ENCODE peak calls at places on chromosome 6, in five cellular contexts. One of them, this sample, is unnamed.

GRCh38 chr6:97288188-97288587 is 5.2 kb upstream of the MMS22L start:
- DNase-seq in OCI-LY7: no peak
- DNase-seq in mucosa of descending colon: no peak
- DNase-seq in tibial nerve: no peak
- DNase-seq in mammary epithelial cell: no peak
- DNase-seq in this sample: no peak

GRCh38 chr6:34412054-34412453 is 13.8 kb downstream of the RPS10 start:
- DNase-seq in mammary epithelial cell: no peak
- DNase-seq in mucosa of descending colon: no peak
- DNase-seq in OCI-LY7: no peak
- DNase-seq in tibial nerve: no peak
- DNase-seq in this sample: no peak

GRCh38 chr6:109238405-109238804 is 143.1 kb downstream of the CEP57L1 start:
- DNase-seq in mucosa of descending colon: no peak
- DNase-seq in mammary epithelial cell: peak; percentile 39
- DNase-seq in tibial nerve: no peak
- DNase-seq in OCI-LY7: no peak
- DNase-seq in this sample: no peak

GRCh38 chr6:38493929-38494547 is 145.7 kb downstream of the BTBD9 start:
- DNase-seq in mammary epithelial cell: peak; percentile 42
- DNase-seq in OCI-LY7: peak; percentile 57
- DNase-seq in mucosa of descending colon: peak; percentile 46
- DNase-seq in tibial nerve: peak; percentile 97
- DNase-seq in this sample: peak; percentile 80

GRCh38 chr6:46894429-46894828 is 27.3 kb downstream of the ADGRF5 start:
- DNase-seq in mucosa of descending colon: no peak
- DNase-seq in mammary epithelial cell: no peak
- DNase-seq in tibial nerve: no peak
- DNase-seq in OCI-LY7: no peak
- DNase-seq in this sample: no peak

GRCh38 chr6:73713426-73714147 is 17.6 kb downstream of the CD109 start:
- DNase-seq in OCI-LY7: no peak
- DNase-seq in mucosa of descending colon: no peak
- DNase-seq in tibial nerve: no peak
- DNase-seq in mammary epithelial cell: no peak
- DNase-seq in this sample: no peak

GRCh38 chr6:108009894-108010293 is 51.9 kb upstream of the SEC63 start:
- DNase-seq in mammary epithelial cell: peak; percentile 91
- DNase-seq in mucosa of descending colon: no peak
- DNase-seq in tibial nerve: no peak
- DNase-seq in OCI-LY7: no peak
- DNase-seq in this sample: no peak

GRCh38 chr6:168181776-168182765 is 103.1 kb upstream of the FRMD1 start:
- DNase-seq in OCI-LY7: no peak
- DNase-seq in mucosa of descending colon: no peak
- DNase-seq in mammary epithelial cell: no peak
- DNase-seq in tibial nerve: no peak
- DNase-seq in this sample: no peak

GRCh38 chr6:22925920-22926587 is 356.7 kb downstream of the HDGFL1 start:
- DNase-seq in mammary epithelial cell: no peak
- DNase-seq in mucosa of descending colon: no peak
- DNase-seq in OCI-LY7: no peak
- DNase-seq in tibial nerve: no peak
- DNase-seq in this sample: no peak

GRCh38 chr6:10210052-10210451 is 204.8 kb downstream of the TFAP2A start:
- DNase-seq in mammary epithelial cell: peak; percentile 59
- DNase-seq in tibial nerve: peak; percentile 45
- DNase-seq in mucosa of descending colon: no peak
- DNase-seq in OCI-LY7: no peak
- DNase-seq in this sample: no peak

GRCh38 chr6:34581561-34581920 is 25.4 kb upstream of the SPDEF start:
- DNase-seq in mammary epithelial cell: no peak
- DNase-seq in tibial nerve: no peak
- DNase-seq in mucosa of descending colon: no peak
- DNase-seq in OCI-LY7: no peak
- DNase-seq in this sample: peak; percentile 26

GRCh38 chr6:136607932-136608772 is 57.9 kb upstream of the MAP7 start:
- DNase-seq in OCI-LY7: peak; percentile 71
- DNase-seq in tibial nerve: peak; percentile 76
- DNase-seq in mucosa of descending colon: peak; percentile 65
- DNase-seq in mammary epithelial cell: peak; percentile 76
- DNase-seq in this sample: peak; percentile 62

GRCh38 chr6:42841844-42842584 is 37.4 kb upstream of the RPL7L1 start:
- DNase-seq in mucosa of descending colon: no peak
- DNase-seq in tibial nerve: no peak
- DNase-seq in mammary epithelial cell: no peak
- DNase-seq in OCI-LY7: no peak
- DNase-seq in this sample: no peak

GRCh38 chr6:19444041-19444440 is 393.1 kb upstream of the ID4 start:
- DNase-seq in mammary epithelial cell: no peak
- DNase-seq in tibial nerve: no peak
- DNase-seq in OCI-LY7: no peak
- DNase-seq in mucosa of descending colon: no peak
- DNase-seq in this sample: no peak

GRCh38 chr6:124961784-124962611 is at the start of gene RNF217:
- DNase-seq in mucosa of descending colon: peak; percentile 71
- DNase-seq in tibial nerve: peak; percentile 63
- DNase-seq in mammary epithelial cell: peak; percentile 62
- DNase-seq in OCI-LY7: no peak
- DNase-seq in this sample: peak; percentile 80

GRCh38 chr6:135905604-135906300 is 54.3 kb downstream of the PDE7B start:
- DNase-seq in tibial nerve: no peak
- DNase-seq in mucosa of descending colon: no peak
- DNase-seq in OCI-LY7: no peak
- DNase-seq in mammary epithelial cell: no peak
- DNase-seq in this sample: no peak

GRCh38 chr6:48834706-48835105 is 628.3 kb downstream of the MMUT start:
- DNase-seq in OCI-LY7: no peak
- DNase-seq in mammary epithelial cell: no peak
- DNase-seq in mucosa of descending colon: no peak
- DNase-seq in tibial nerve: no peak
- DNase-seq in this sample: no peak

GRCh38 chr6:34260576-34261267 is 11.9 kb upstream of the SMIM29 start:
- DNase-seq in tibial nerve: no peak
- DNase-seq in mucosa of descending colon: no peak
- DNase-seq in OCI-LY7: no peak
- DNase-seq in mammary epithelial cell: no peak
- DNase-seq in this sample: no peak

GRCh38 chr6:46098678-46099077 is 31.1 kb upstream of the ENPP4 start:
- DNase-seq in OCI-LY7: no peak
- DNase-seq in mucosa of descending colon: peak; percentile 78
- DNase-seq in mammary epithelial cell: peak; percentile 72
- DNase-seq in tibial nerve: no peak
- DNase-seq in this sample: peak; percentile 94

GRCh38 chr6:154890874-154891273 is 104.2 kb upstream of the TIAM2 start:
- DNase-seq in mucosa of descending colon: no peak
- DNase-seq in OCI-LY7: no peak
- DNase-seq in mammary epithelial cell: no peak
- DNase-seq in tibial nerve: no peak
- DNase-seq in this sample: no peak

GRCh38 chr6:144215402-144215931 is 65.2 kb downstream of the STX11 start:
- DNase-seq in mucosa of descending colon: peak; percentile 54
- DNase-seq in tibial nerve: peak; percentile 22
- DNase-seq in OCI-LY7: peak; percentile 33
- DNase-seq in mammary epithelial cell: peak; percentile 17
- DNase-seq in this sample: no peak

GRCh38 chr6:5234869-5235268 is 25.9 kb downstream of the LYRM4 start:
- DNase-seq in tibial nerve: no peak
- DNase-seq in mammary epithelial cell: no peak
- DNase-seq in OCI-LY7: no peak
- DNase-seq in mucosa of descending colon: no peak
- DNase-seq in this sample: no peak

GRCh38 chr6:134884752-134885151 is 65.1 kb downstream of the ALDH8A1 start:
- DNase-seq in OCI-LY7: no peak
- DNase-seq in mammary epithelial cell: no peak
- DNase-seq in mucosa of descending colon: no peak
- DNase-seq in tibial nerve: no peak
- DNase-seq in this sample: no peak

DNA sequence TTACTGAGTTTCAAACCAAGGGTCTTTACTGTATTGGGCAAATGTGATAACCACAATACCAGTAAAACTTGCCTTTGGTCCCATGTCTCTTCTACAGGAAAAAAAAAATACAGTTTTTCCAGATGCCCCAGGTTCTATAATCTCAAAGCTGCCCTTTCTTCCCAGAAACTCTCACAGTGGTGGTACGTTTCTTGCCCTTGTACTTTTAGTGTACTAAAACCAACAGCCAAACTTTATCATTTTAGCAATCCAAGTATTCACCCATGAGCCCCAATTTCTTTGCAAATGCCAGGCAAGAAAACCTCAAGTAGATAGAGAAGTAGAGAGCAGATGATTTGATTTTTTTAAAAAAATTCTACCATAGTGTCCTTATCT is 157.8 kb downstream of the OR2B2 start:
- DNase-seq in mucosa of descending colon: no peak
- DNase-seq in tibial nerve: no peak
- DNase-seq in mammary epithelial cell: no peak
- DNase-seq in OCI-LY7: no peak
- DNase-seq in this sample: no peak
- H3K4me3 ChIP-seq in mucosa of descending colon: no peak overlapping the region
- H3K4me3 ChIP-seq in tibial nerve: no peak overlapping the region
- H3K4me3 ChIP-seq in mammary epithelial cell: peak overlapping the region; percentile 86
- H3K4me3 ChIP-seq in OCI-LY7: peak overlapping the region; percentile 77
- H3K4me3 ChIP-seq in this sample: peak overlapping the region; percentile 55

GRCh38 chr6:129644567-129645015 is 65.4 kb downstream of the ARHGAP18 start:
- DNase-seq in mammary epithelial cell: peak; percentile 50
- DNase-seq in OCI-LY7: no peak
- DNase-seq in tibial nerve: no peak
- DNase-seq in mucosa of descending colon: no peak
- DNase-seq in this sample: no peak

GRCh38 chr6:129638055-129639019 is 71.6 kb downstream of the ARHGAP18 start:
- DNase-seq in tibial nerve: no peak
- DNase-seq in mammary epithelial cell: no peak
- DNase-seq in OCI-LY7: no peak
- DNase-seq in mucosa of descending colon: no peak
- DNase-seq in this sample: no peak

GRCh38 chr6:129643968-129644367 is 66.0 kb downstream of the ARHGAP18 start:
- DNase-seq in tibial nerve: no peak
- DNase-seq in mucosa of descending colon: no peak
- DNase-seq in mammary epithelial cell: peak; percentile 62
- DNase-seq in OCI-LY7: no peak
- DNase-seq in this sample: no peak

GRCh38 chr6:129642322-129642721 is 67.7 kb downstream of the ARHGAP18 start:
- DNase-seq in tibial nerve: no peak
- DNase-seq in mammary epithelial cell: no peak
- DNase-seq in OCI-LY7: no peak
- DNase-seq in mucosa of descending colon: no peak
- DNase-seq in this sample: no peak

GRCh38 chr6:129641344-129641743 is 68.6 kb downstream of the ARHGAP18 start:
- DNase-seq in mucosa of descending colon: no peak
- DNase-seq in OCI-LY7: no peak
- DNase-seq in mammary epithelial cell: no peak
- DNase-seq in tibial nerve: no peak
- DNase-seq in this sample: no peak
- H3K4me1 ChIP-seq in mucosa of descending colon: peaks cover 12% of the 10 kb centered on the region
- H3K4me1 ChIP-seq in OCI-LY7: no peaks in the 10 kb centered on the region
- H3K4me1 ChIP-seq in mammary epithelial cell: peaks cover 39% of the 10 kb centered on the region
- H3K4me1 ChIP-seq in tibial nerve: peaks cover 38% of the 10 kb centered on the region
- H3K4me1 ChIP-seq in this sample: peaks cover 70% of the 10 kb centered on the region

GRCh38 chr6:53627391-53628218 is 38.0 kb downstream of the KLHL31 start:
- DNase-seq in OCI-LY7: no peak
- DNase-seq in mammary epithelial cell: peak; percentile 70
- DNase-seq in tibial nerve: no peak
- DNase-seq in mucosa of descending colon: no peak
- DNase-seq in this sample: no peak
- TF ChIP-seq CTCF in OCI-LY7: no peak
- TF ChIP-seq CTCF in mammary epithelial cell: no peak
- TF ChIP-seq CTCF in tibial nerve: no peak
- TF ChIP-seq CTCF in mucosa of descending colon: no peak
- TF ChIP-seq CTCF in this sample: no peak

GRCh38 chr6:36839819-36840379 is 655 bp upstream of the CPNE5 start:
- DNase-seq in mucosa of descending colon: peak; percentile 49
- DNase-seq in OCI-LY7: peak; percentile 11
- DNase-seq in mammary epithelial cell: no peak
- DNase-seq in tibial nerve: no peak
- DNase-seq in this sample: peak; percentile 40

GRCh38 chr6:36843169-36843568 is 3.9 kb upstream of the CPNE5 start:
- DNase-seq in mammary epithelial cell: no peak
- DNase-seq in OCI-LY7: no peak
- DNase-seq in tibial nerve: no peak
- DNase-seq in mucosa of descending colon: no peak
- DNase-seq in this sample: no peak

GRCh38 chr6:36841756-36842155 is 2.5 kb upstream of the CPNE5 start:
- DNase-seq in tibial nerve: no peak
- DNase-seq in mammary epithelial cell: no peak
- DNase-seq in mucosa of descending colon: no peak
- DNase-seq in OCI-LY7: no peak
- DNase-seq in this sample: no peak

GRCh38 chr6:36838896-36839818 is at the start of gene CPNE5:
- DNase-seq in mammary epithelial cell: no peak
- DNase-seq in mucosa of descending colon: no peak
- DNase-seq in tibial nerve: no peak
- DNase-seq in OCI-LY7: no peak
- DNase-seq in this sample: no peak

GRCh38 chr6:36840471-36841461 is 1.5 kb upstream of the CPNE5 start:
- DNase-seq in mucosa of descending colon: no peak
- DNase-seq in OCI-LY7: no peak
- DNase-seq in tibial nerve: no peak
- DNase-seq in mammary epithelial cell: no peak
- DNase-seq in this sample: peak; percentile 64
- H3K4me3 ChIP-seq in mucosa of descending colon: no peak overlapping the region
- H3K4me3 ChIP-seq in OCI-LY7: no peak overlapping the region
- H3K4me3 ChIP-seq in tibial nerve: no peak overlapping the region
- H3K4me3 ChIP-seq in mammary epithelial cell: no peak overlapping the region
- H3K4me3 ChIP-seq in this sample: no peak overlapping the region